ENCODE peak calls at places on chromosomes 4 and X, in four cellular contexts. C, L, B and M are unnamed samples.

GRCh38 chr4:10108818-10109783 is 7.5 kb downstream of the WDR1 start:
- DNase-seq in C (peak; percentile 94), L (no peak), B (peak; percentile 28), M (peak; percentile 60)

GRCh38 chr4:165872443-165873297 is at the start of gene TLL1:
- DNase-seq in C (peak; percentile 48), L (no peak), B (peak; percentile 41), M (peak; percentile 64)

GRCh38 chrX:72105436-72105835 is 26.3 kb downstream of the RTL5 start:
- DNase-seq in C (no peak), B (no peak), L (no peak), M (no peak)

GRCh38 chr4:34850983-34851382 is 1393.3 kb downstream of the ARAP2 start:
- DNase-seq in C (peak; percentile 10), L (no peak), B (no peak), M (no peak)

GRCh38 chrX:13892856-13893255 is 76.0 kb upstream of the GPM6B start:
- DNase-seq in C (peak; percentile 64), L (no peak), B (no peak), M (no peak)

GRCh38 chrX:21926527-21927278 is 13.8 kb upstream of the SMS start:
- DNase-seq in L (no peak), B (peak; percentile 95), C (peak; percentile 90), M (peak; percentile 98)

GRCh38 chr4:175378372-175378771 is 433.7 kb downstream of the GPM6A start:
- DNase-seq in L (no peak), C (no peak), B (no peak), M (no peak)

GRCh38 chrX:10597871-10598270 is 22.5 kb downstream of the MID1 start:
- DNase-seq in L (no peak), C (peak; percentile 43), B (peak; percentile 60), M (peak; percentile 40)